ENCODE peak calls at places on chromosome 17, in four cellular contexts. One of them, this sample, is unnamed.

GRCh38 chr17:77320501-77321256 is 179.9 kb downstream of the SEC14L1 start:
- DNase-seq in gastrocnemius medialis: peak
- DNase-seq in IMR-90: no peak
- DNase-seq in astrocyte of the spinal cord: no peak
- DNase-seq in this sample: peak

GRCh38 chr17:40059729-40060475 is 2.9 kb upstream of the THRA start:
- DNase-seq in gastrocnemius medialis: no peak
- DNase-seq in IMR-90: no peak
- DNase-seq in astrocyte of the spinal cord: no peak
- DNase-seq in this sample: no peak

GRCh38 chr17:52606590-52606989 is 448.1 kb upstream of the CA10 start:
- DNase-seq in gastrocnemius medialis: no peak
- DNase-seq in IMR-90: no peak
- DNase-seq in astrocyte of the spinal cord: no peak
- DNase-seq in this sample: no peak

GRCh38 chr17:41519501-41520224 is 973 bp upstream of the KRT15 start:
- DNase-seq in gastrocnemius medialis: no peak
- DNase-seq in IMR-90: no peak
- DNase-seq in astrocyte of the spinal cord: no peak
- DNase-seq in this sample: no peak

GRCh38 chr17:53496356-53496755 is 326.4 kb upstream of the KIF2B start:
- DNase-seq in gastrocnemius medialis: no peak
- DNase-seq in IMR-90: no peak
- DNase-seq in astrocyte of the spinal cord: no peak
- DNase-seq in this sample: no peak

GRCh38 chr17:4235372-4236279 is 28.2 kb downstream of the ANKFY1 start:
- DNase-seq in gastrocnemius medialis: peak
- DNase-seq in IMR-90: peak
- DNase-seq in astrocyte of the spinal cord: no peak
- DNase-seq in this sample: no peak

GRCh38 chr17:81223758-81224122 is 975 bp upstream of the CEP131 start:
- DNase-seq in gastrocnemius medialis: no peak
- DNase-seq in IMR-90: no peak
- DNase-seq in astrocyte of the spinal cord: no peak
- DNase-seq in this sample: no peak

GRCh38 chr17:34719569-34719968 is 140.2 kb downstream of the TMEM132E start:
- DNase-seq in gastrocnemius medialis: no peak
- DNase-seq in IMR-90: no peak
- DNase-seq in astrocyte of the spinal cord: no peak
- DNase-seq in this sample: no peak

GRCh38 chr17:42679001-42679491 is 2.3 kb upstream of the PLEKHH3 start:
- DNase-seq in gastrocnemius medialis: peak
- DNase-seq in IMR-90: peak
- DNase-seq in astrocyte of the spinal cord: peak
- DNase-seq in this sample: peak

GRCh38 chr17:44830359-44831269 is 527 bp upstream of the GJC1 start:
- DNase-seq in gastrocnemius medialis: no peak
- DNase-seq in IMR-90: no peak
- DNase-seq in astrocyte of the spinal cord: peak
- DNase-seq in this sample: no peak

GRCh38 chr17:12990926-12991325 is 26.9 kb downstream of the ELAC2 start:
- DNase-seq in gastrocnemius medialis: no peak
- DNase-seq in IMR-90: no peak
- DNase-seq in astrocyte of the spinal cord: no peak
- DNase-seq in this sample: no peak

GRCh38 chr17:6420173-6420641 is 14.7 kb downstream of the AIPL1 start:
- DNase-seq in gastrocnemius medialis: no peak
- DNase-seq in IMR-90: peak
- DNase-seq in astrocyte of the spinal cord: peak
- DNase-seq in this sample: no peak

GRCh38 chr17:77400445-77400870 is 259.7 kb downstream of the SEC14L1 start:
- DNase-seq in gastrocnemius medialis: no peak
- DNase-seq in IMR-90: no peak
- DNase-seq in astrocyte of the spinal cord: no peak
- DNase-seq in this sample: no peak

GRCh38 chr17:38918129-38918913 is 7.1 kb upstream of the LASP1NB start:
- DNase-seq in gastrocnemius medialis: peak
- DNase-seq in IMR-90: no peak
- DNase-seq in astrocyte of the spinal cord: no peak
- DNase-seq in this sample: peak

GRCh38 chr17:8593276-8593675 is 37.2 kb downstream of the MYH10 start:
- DNase-seq in gastrocnemius medialis: no peak
- DNase-seq in IMR-90: no peak
- DNase-seq in astrocyte of the spinal cord: no peak
- DNase-seq in this sample: no peak

GRCh38 chr17:81519284-81520020 is 6.9 kb upstream of the ACTG1 start:
- DNase-seq in gastrocnemius medialis: no peak
- DNase-seq in IMR-90: no peak
- DNase-seq in astrocyte of the spinal cord: no peak
- DNase-seq in this sample: no peak

GRCh38 chr17:8153550-8153956 is 1.3 kb upstream of the PER1 start:
- DNase-seq in gastrocnemius medialis: peak
- DNase-seq in IMR-90: peak
- DNase-seq in astrocyte of the spinal cord: peak
- DNase-seq in this sample: peak

GRCh38 chr17:5610956-5611355 is 26.6 kb upstream of the NLRP1 start:
- DNase-seq in gastrocnemius medialis: no peak
- DNase-seq in IMR-90: no peak
- DNase-seq in astrocyte of the spinal cord: no peak
- DNase-seq in this sample: peak

GRCh38 chr17:78128616-78129384 is at the start of gene TMC6:
- DNase-seq in gastrocnemius medialis: no peak
- DNase-seq in IMR-90: no peak
- DNase-seq in astrocyte of the spinal cord: no peak
- DNase-seq in this sample: peak

GRCh38 chr17:37079735-37080134 is 131.0 kb downstream of the AATF start:
- DNase-seq in gastrocnemius medialis: no peak
- DNase-seq in IMR-90: peak
- DNase-seq in astrocyte of the spinal cord: no peak
- DNase-seq in this sample: no peak

GRCh38 chr17:47967607-47968252 is 3.2 kb upstream of the CDK5RAP3 start:
- DNase-seq in gastrocnemius medialis: no peak
- DNase-seq in IMR-90: peak
- DNase-seq in astrocyte of the spinal cord: peak
- DNase-seq in this sample: no peak

GRCh38 chr17:8803531-8804416 is 4.6 kb upstream of the MFSD6L start:
- DNase-seq in gastrocnemius medialis: no peak
- DNase-seq in IMR-90: no peak
- DNase-seq in astrocyte of the spinal cord: no peak
- DNase-seq in this sample: peak

GRCh38 chr17:76537578-76538280 is at the start of gene CYGB:
- DNase-seq in gastrocnemius medialis: no peak
- DNase-seq in IMR-90: no peak
- DNase-seq in astrocyte of the spinal cord: no peak
- DNase-seq in this sample: no peak

GRCh38 chr17:74569392-74570003 is 2.2 kb upstream of the CD300H start:
- DNase-seq in gastrocnemius medialis: peak
- DNase-seq in IMR-90: peak
- DNase-seq in astrocyte of the spinal cord: peak
- DNase-seq in this sample: no peak

GRCh38 chr17:77461277-77462057 is 320.7 kb downstream of the SEC14L1 start:
- DNase-seq in gastrocnemius medialis: no peak
- DNase-seq in IMR-90: no peak
- DNase-seq in astrocyte of the spinal cord: no peak
- DNase-seq in this sample: no peak

GRCh38 chr17:65433592-65433991 is 127.9 kb downstream of the AXIN2 start:
- DNase-seq in gastrocnemius medialis: no peak
- DNase-seq in IMR-90: no peak
- DNase-seq in astrocyte of the spinal cord: no peak
- DNase-seq in this sample: no peak

GRCh38 chr17:62165378-62165722 is 100.3 kb upstream of the MED13 start:
- DNase-seq in gastrocnemius medialis: no peak
- DNase-seq in IMR-90: no peak
- DNase-seq in astrocyte of the spinal cord: no peak
- DNase-seq in this sample: no peak

GRCh38 chr17:27848941-27849340 is 44.2 kb downstream of the LYRM9 start:
- DNase-seq in gastrocnemius medialis: no peak
- DNase-seq in IMR-90: no peak
- DNase-seq in astrocyte of the spinal cord: no peak
- DNase-seq in this sample: no peak

GRCh38 chr17:55420067-55420775 is 1.4 kb downstream of the MMD start:
- DNase-seq in gastrocnemius medialis: no peak
- DNase-seq in IMR-90: no peak
- DNase-seq in astrocyte of the spinal cord: no peak
- DNase-seq in this sample: no peak

GRCh38 chr17:17201907-17202306 is 4.2 kb downstream of the PLD6 start:
- DNase-seq in gastrocnemius medialis: no peak
- DNase-seq in IMR-90: no peak
- DNase-seq in astrocyte of the spinal cord: no peak
- DNase-seq in this sample: no peak

GRCh38 chr17:33896309-33896708 is 358.8 kb upstream of the CCL2 start:
- DNase-seq in gastrocnemius medialis: no peak
- DNase-seq in IMR-90: no peak
- DNase-seq in astrocyte of the spinal cord: no peak
- DNase-seq in this sample: no peak

GRCh38 chr17:41781404-41782110 is 5.0 kb downstream of the JUP start:
- DNase-seq in gastrocnemius medialis: peak
- DNase-seq in IMR-90: no peak
- DNase-seq in astrocyte of the spinal cord: no peak
- DNase-seq in this sample: no peak

GRCh38 chr17:49677134-49677932 is 564 bp downstream of the SPOP start:
- DNase-seq in gastrocnemius medialis: peak
- DNase-seq in IMR-90: peak
- DNase-seq in astrocyte of the spinal cord: peak
- DNase-seq in this sample: peak

GRCh38 chr17:77363821-77364361 is 223.1 kb downstream of the SEC14L1 start:
- DNase-seq in gastrocnemius medialis: no peak
- DNase-seq in IMR-90: peak
- DNase-seq in astrocyte of the spinal cord: peak
- DNase-seq in this sample: no peak

GRCh38 chr17:79977711-79978544 is 57.7 kb downstream of the TBC1D16 start:
- DNase-seq in gastrocnemius medialis: no peak
- DNase-seq in IMR-90: no peak
- DNase-seq in astrocyte of the spinal cord: peak
- DNase-seq in this sample: no peak

GRCh38 chr17:30506423-30506822 is 29.2 kb downstream of the GOSR1 start:
- DNase-seq in gastrocnemius medialis: no peak
- DNase-seq in IMR-90: no peak
- DNase-seq in astrocyte of the spinal cord: no peak
- DNase-seq in this sample: no peak

GRCh38 chr17:70184770-70185169 is 15.4 kb downstream of the KCNJ2 start:
- DNase-seq in gastrocnemius medialis: peak
- DNase-seq in IMR-90: peak
- DNase-seq in astrocyte of the spinal cord: peak
- DNase-seq in this sample: no peak

GRCh38 chr17:71217769-71218168 is 903.1 kb upstream of the SOX9 start:
- DNase-seq in gastrocnemius medialis: no peak
- DNase-seq in IMR-90: no peak
- DNase-seq in astrocyte of the spinal cord: no peak
- DNase-seq in this sample: no peak

GRCh38 chr17:80630721-80631120 is 86.1 kb downstream of the RPTOR start:
- DNase-seq in gastrocnemius medialis: no peak
- DNase-seq in IMR-90: no peak
- DNase-seq in astrocyte of the spinal cord: no peak
- DNase-seq in this sample: no peak